ENCODE peak calls at places on chromosomes 6 and 20, in seven cellular contexts. N is GM23338, V is astrocyte, Y is fibroblast of lung, M is HCT116, R is neural progenitor cell, S is endothelial cell of umbilical vein. F is an unnamed sample.

GRCh38 chr20:62362590-62362940 is 4.5 kb downstream of the LAMA5 start:
- DNase-seq in V (no peak), S (no peak), Y (no peak), M (no peak), R (no peak), N (no peak), F (no peak)

GRCh38 chr6:2795960-2796359 is 30.8 kb downstream of the WRNIP1 start:
- DNase-seq in V (no peak), N (no peak), M (no peak), S (no peak), R (no peak), Y (no peak), F (no peak)

GRCh38 chr6:84738996-84739865 is 25.2 kb downstream of the TBX18 start:
- DNase-seq in R (no peak), M (no peak), S (no peak), N (no peak), Y (no peak), V (no peak), F (peak; percentile 9)

GRCh38 chr20:48709744-48710143 is 118.1 kb downstream of the PREX1 start:
- DNase-seq in R (no peak), M (no peak), S (no peak), V (no peak), N (no peak), Y (no peak), F (no peak)

GRCh38 chr20:45933231-45934045 is 1.0 kb upstream of the PCIF1 start:
- DNase-seq in N (peak; percentile 97), S (peak; percentile 67), V (peak; percentile 62), R (peak; percentile 89), Y (peak; percentile 75), M (peak; percentile 66), F (no peak)

GRCh38 chr20:34872604-34873224 is at the start of gene GGT7:
- DNase-seq in N (peak; percentile 93), V (peak; percentile 36), R (peak; percentile 94), M (peak; percentile 35), Y (peak; percentile 57), S (peak; percentile 60), F (no peak)

GRCh38 chr20:34705383-34706021 is 1.4 kb downstream of the TP53INP2 start:
- DNase-seq in M (no peak), Y (peak; percentile 21), R (no peak), S (peak; percentile 58), V (no peak), N (peak; percentile 52), F (no peak)

GRCh38 chr6:138572200-138572875 is 73.0 kb upstream of the NHSL1 start:
- DNase-seq in S (peak; percentile 88), N (peak; percentile 88), Y (peak; percentile 89), R (peak; percentile 91), V (peak; percentile 88), M (no peak), F (no peak)

GRCh38 chr6:149384464-149384863 is 15.6 kb upstream of the SUMO4 start:
- DNase-seq in V (no peak), R (no peak), Y (no peak), N (no peak), S (no peak), M (no peak), F (no peak)

GRCh38 chr20:8187740-8188139 is 55.7 kb downstream of the PLCB1 start:
- DNase-seq in V (peak; percentile 53), Y (peak; percentile 8), N (no peak), M (no peak), R (no peak), S (no peak), F (no peak)

GRCh38 chr6:159041181-159041580 is 3.6 kb downstream of the TAGAP start:
- DNase-seq in N (no peak), V (no peak), M (no peak), R (no peak), S (no peak), Y (no peak), F (no peak)

GRCh38 chr20:37988555-37988954 is 44.7 kb downstream of the TTI1 start:
- DNase-seq in Y (no peak), M (no peak), N (no peak), V (no peak), S (no peak), R (no peak), F (no peak)

GRCh38 chr6:154508573-154509375 is 1.7 kb downstream of the CNKSR3 start:
- DNase-seq in V (peak; percentile 29), Y (peak; percentile 30), M (no peak), R (no peak), N (no peak), S (peak; percentile 44), F (no peak)

GRCh38 chr6:16409531-16410441 is 171.4 kb downstream of the GMPR start:
- DNase-seq in N (peak; percentile 84), V (peak; percentile 27), S (peak; percentile 67), Y (peak; percentile 60), R (peak; percentile 77), M (peak; percentile 40), F (peak; percentile 11)

GRCh38 chr20:41004561-41005360 is 23.9 kb upstream of the TOP1 start:
- DNase-seq in V (peak; percentile 22), R (no peak), N (no peak), M (no peak), S (peak; percentile 65), Y (peak; percentile 41), F (peak; percentile 48)

GRCh38 chr6:4185419-4185818 is 50.0 kb upstream of the ECI2 start:
- DNase-seq in N (no peak), Y (no peak), M (no peak), R (no peak), V (no peak), S (no peak), F (no peak)

GRCh38 chr20:53978497-53978896 is 91.9 kb downstream of the BCAS1 start:
- DNase-seq in R (no peak), N (no peak), M (no peak), V (no peak), S (no peak), Y (no peak), F (no peak)

GRCh38 chr6:114446342-114446741 is 103.5 kb upstream of the HS3ST5 start:
- DNase-seq in N (no peak), V (no peak), S (no peak), R (no peak), Y (no peak), M (no peak), F (no peak)

GRCh38 chr20:17793986-17794385 is 94.2 kb downstream of the BANF2 start:
- DNase-seq in V (no peak), R (no peak), M (no peak), Y (no peak), N (no peak), S (no peak), F (no peak)

GRCh38 chr20:17648782-17649730 is 33.0 kb downstream of the RRBP1 start:
- DNase-seq in N (peak; percentile 47), V (no peak), S (no peak), Y (no peak), R (peak; percentile 62), M (no peak), F (no peak)

GRCh38 chr6:156378853-156379252 is 398.3 kb upstream of the ARID1B start:
- DNase-seq in R (no peak), N (peak; percentile 17), M (no peak), V (no peak), S (no peak), Y (no peak), F (no peak)

GRCh38 chr6:166361080-166361429 is 18.7 kb upstream of the SFT2D1 start:
- DNase-seq in V (no peak), S (no peak), Y (peak; percentile 12), M (no peak), N (no peak), R (no peak), F (no peak)

GRCh38 chr20:51735728-51736600 is 32.2 kb downstream of the ATP9A start:
- DNase-seq in S (no peak), N (no peak), R (no peak), Y (no peak), M (no peak), V (no peak), F (no peak)

GRCh38 chr20:56187791-56188190 is 60.7 kb upstream of the MC3R start:
- DNase-seq in N (no peak), V (no peak), Y (no peak), M (no peak), S (no peak), R (peak; percentile 30), F (no peak)

GRCh38 chr6:157646012-157646411 is 177.0 kb upstream of the SNX9 start:
- DNase-seq in V (no peak), M (no peak), S (peak; percentile 36), R (no peak), Y (no peak), N (no peak), F (no peak)

GRCh38 chr6:97049254-97050004 is 124.9 kb downstream of the KLHL32 start:
- DNase-seq in R (no peak), V (no peak), S (no peak), Y (no peak), N (no peak), M (no peak), F (no peak)

GRCh38 chr6:11685411-11686093 is 93.1 kb downstream of the ADTRP start:
- DNase-seq in S (no peak), Y (no peak), N (no peak), M (peak; percentile 36), R (no peak), V (peak; percentile 76), F (peak; percentile 76)

GRCh38 chr6:30060982-30061765 is at the start of gene POLR1H:
- DNase-seq in S (peak; percentile 94), N (peak; percentile 100), V (peak; percentile 92), Y (peak; percentile 97), M (peak; percentile 92), R (peak; percentile 99), F (peak; percentile 69)

GRCh38 chr20:21395039-21395665 is 2.2 kb downstream of the NKX2-4 start:
- DNase-seq in Y (no peak), M (no peak), V (no peak), N (no peak), S (peak; percentile 22), R (no peak), F (no peak)
- TF ChIP-seq EZH2 in Y (no peak), M (no peak), V (no peak), N (no peak), S (no peak), R (no peak), F (peak; percentile 52)

GRCh38 chr6:32149932-32150920 is 1.5 kb downstream of the PRRT1 start:
- DNase-seq in R (peak; percentile 47), N (peak; percentile 91), S (no peak), Y (no peak), M (no peak), V (no peak), F (no peak)
- TF ChIP-seq EZH2 in R (peak; percentile 80), N (no peak), S (peak; percentile 41), Y (no peak), M (no peak), V (no peak), F (no peak)

GRCh38 chr6:168441434-168442391 is 729 bp downstream of the SMOC2 start:
- DNase-seq in M (no peak), N (peak; percentile 47), S (no peak), Y (no peak), V (no peak), R (peak; percentile 43), F (no peak)
- TF ChIP-seq EZH2 in M (no peak), N (peak; percentile 61), S (peak; percentile 61), Y (no peak), V (peak; percentile 71), R (peak; percentile 92), F (peak; percentile 69)

GRCh38 chr20:50675671-50676376 is 15.5 kb downstream of the RIPOR3 start:
- DNase-seq in M (no peak), R (no peak), S (no peak), Y (no peak), V (peak; percentile 14), N (peak; percentile 60), F (no peak)
- TF ChIP-seq EZH2 in M (no peak), R (no peak), S (no peak), Y (no peak), V (no peak), N (no peak), F (no peak)

GRCh38 chr6:1608222-1608975 is 1.3 kb upstream of the FOXC1 start:
- DNase-seq in V (no peak), M (no peak), Y (peak; percentile 28), R (peak; percentile 50), S (peak; percentile 15), N (peak; percentile 55), F (no peak)
- TF ChIP-seq EZH2 in V (peak; percentile 83), M (no peak), Y (peak; percentile 80), R (peak; percentile 98), S (peak; percentile 79), N (peak; percentile 79), F (no peak)

F was measured in keratinocyte.